ENCODE peak calls at places on chromosomes 6 and 20, in seven cellular contexts. R is A549; O is fibroblast of lung; S is caudate nucleus; E is CD8-positive, alpha-beta T cell; N is ascending aorta; T is SJSA1. W is an unnamed sample.

GRCh38 chr6:147782302-147782701 is 273.8 kb downstream of the SAMD5 start:
- DNase-seq in R (peak), O (peak), S (no peak), E (no peak), N (no peak), T (no peak), W (no peak)

GRCh38 chr20:4087923-4088322 is 72.6 kb upstream of the RNF24 start:
- DNase-seq in R (no peak), O (no peak), S (no peak), E (no peak), N (no peak), T (no peak), W (no peak)

GRCh38 chr20:6127825-6128224 is 5.0 kb upstream of the FERMT1 start:
- DNase-seq in R (no peak), O (no peak), S (no peak), E (no peak), N (no peak), T (no peak), W (no peak)

GRCh38 chr6:72787521-72788031 is 165.7 kb downstream of the KCNQ5 start:
- DNase-seq in R (peak), O (peak), S (no peak), E (no peak), N (no peak), T (no peak), W (no peak)

GRCh38 chr6:20424679-20425078 is 23.0 kb downstream of the E2F3 start:
- DNase-seq in R (no peak), O (peak), S (no peak), E (no peak), N (no peak), T (no peak), W (no peak)

GRCh38 chr6:170149681-170150589 is 140.9 kb downstream of the DLL1 start:
- DNase-seq in R (no peak), O (no peak), S (no peak), E (no peak), N (no peak), T (no peak), W (no peak)

GRCh38 chr6:134689676-134690447 is 260.0 kb downstream of the ALDH8A1 start:
- DNase-seq in R (no peak), O (no peak), S (peak), E (no peak), N (no peak), T (no peak), W (no peak)

GRCh38 chr6:88008821-88009220 is 38.8 kb upstream of the SPACA1 start:
- DNase-seq in R (peak), O (no peak), S (no peak), E (no peak), N (no peak), T (no peak), W (no peak)

DNA sequence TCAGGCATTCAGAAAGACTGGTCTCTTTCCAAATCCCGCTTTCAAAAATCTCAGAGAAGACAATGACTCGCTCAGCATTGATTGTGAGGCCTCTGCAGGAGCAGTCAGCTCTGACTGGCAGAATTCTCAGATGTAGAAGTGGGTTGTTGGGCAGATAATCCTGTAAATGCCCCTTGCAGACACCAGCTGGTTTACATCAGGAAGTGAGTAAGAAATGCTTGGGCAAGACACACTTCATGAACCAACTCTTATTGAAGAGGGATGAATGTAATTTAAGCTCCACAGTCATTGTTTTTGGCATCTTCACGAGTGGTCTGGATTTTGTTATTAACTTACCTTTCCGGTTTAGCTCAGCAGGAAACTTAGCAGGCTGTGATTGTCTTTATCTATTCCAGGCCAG is 166.6 kb downstream of the PLCB4 start:
- DNase-seq in R (peak), O (peak), S (no peak), E (no peak), N (no peak), T (no peak), W (no peak)
- H3K27ac ChIP-seq in R (no peak), O (no peak), S (no peak), E (no peak), N (no peak), T (no peak), W (no peak)

DNA sequence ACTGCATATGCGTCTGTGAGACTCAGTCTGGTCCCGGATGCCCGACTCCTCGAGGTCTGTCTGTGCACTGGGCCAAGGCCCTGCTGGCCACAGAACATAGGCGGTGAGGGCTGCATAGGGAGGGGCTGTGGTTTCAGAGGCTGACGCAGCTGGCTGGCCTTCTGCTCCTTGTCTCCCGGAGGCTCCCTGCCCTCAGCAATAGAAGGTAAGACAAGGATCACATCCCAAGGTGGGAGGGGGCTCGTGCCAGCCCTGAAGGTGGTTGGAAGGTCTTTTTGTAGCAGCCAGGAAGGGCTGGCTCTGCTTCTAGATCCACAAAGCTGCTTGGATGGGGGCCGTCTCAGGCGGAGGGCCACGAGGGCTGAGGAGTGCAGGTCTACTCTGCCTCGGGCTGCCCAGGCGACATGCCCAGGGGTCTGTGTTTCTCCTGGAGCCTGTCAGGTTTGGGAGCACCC is 239.8 kb upstream of the SULF2 start:
- DNase-seq in R (no peak), O (peak), S (no peak), E (no peak), N (no peak), T (peak), W (no peak)
- H3K27ac ChIP-seq in R (peak), O (no peak), S (no peak), E (no peak), N (no peak), T (peak), W (no peak)

GRCh38 chr6:137880633-137881521 is 13.8 kb downstream of the TNFAIP3 start:
- DNase-seq in R (no peak), O (no peak), S (no peak), E (peak), N (no peak), T (no peak), W (no peak)

GRCh38 chr6:137884428-137884827 is 17.4 kb downstream of the TNFAIP3 start:
- DNase-seq in R (no peak), O (no peak), S (no peak), E (no peak), N (no peak), T (no peak), W (no peak)

GRCh38 chr6:137881522-137881886 is 14.4 kb downstream of the TNFAIP3 start:
- DNase-seq in R (no peak), O (no peak), S (no peak), E (no peak), N (no peak), T (no peak), W (no peak)

GRCh38 chr6:137883400-137883888 is 16.4 kb downstream of the TNFAIP3 start:
- DNase-seq in R (no peak), O (peak), S (no peak), E (peak), N (no peak), T (no peak), W (no peak)

GRCh38 chr6:137882225-137882961 is 15.3 kb downstream of the TNFAIP3 start:
- DNase-seq in R (no peak), O (no peak), S (no peak), E (no peak), N (no peak), T (no peak), W (no peak)
- H3K27ac ChIP-seq in R (no peak), O (no peak), S (no peak), E (no peak), N (no peak), T (no peak), W (no peak)

GRCh38 chr6:37570801-37571200 is 71.1 kb upstream of the CCDC167 start:
- DNase-seq in R (no peak), O (no peak), S (no peak), E (no peak), N (no peak), T (no peak), W (no peak)
- H3K27ac ChIP-seq in R (no peak), O (no peak), S (no peak), E (no peak), N (no peak), T (no peak), W (no peak)

GRCh38 chr6:14477559-14477958 is 360.0 kb downstream of the CD83 start:
- DNase-seq in R (no peak), O (no peak), S (no peak), E (no peak), N (no peak), T (no peak), W (no peak)
- H3K27ac ChIP-seq in R (peak), O (peak), S (no peak), E (no peak), N (no peak), T (peak), W (no peak)